ENCODE peak calls at places on chromosomes 2 and 18, in ten cellular contexts. P is SK-N-MC, A is lower lobe of right lung, Q is PC-9, H is Caco-2, D is fibroblast of the aortic adventitia, S is NB4, L is ascending aorta, O is kidney, F is psoas muscle. Z is an unnamed sample.
A peak's percentile ranks its signal among the peaks of the same experiment; 100 is the strongest.

GRCh38 chr2:188734688-188735087 is 239.5 kb upstream of the COL3A1 start:
- DNase-seq in P (peak; percentile 42), A (no peak), Q (no peak), H (no peak), D (no peak), S (no peak), L (no peak), O (no peak), F (no peak), Z (no peak)

GRCh38 chr2:144217853-144218633 is 301.9 kb downstream of the ZEB2 start:
- DNase-seq in P (no peak), A (no peak), Q (no peak), H (no peak), D (peak; percentile 15), S (no peak), L (no peak), O (no peak), F (no peak), Z (no peak)

GRCh38 chr18:61333746-61334490 is 688 bp downstream of the CDH20 start:
- DNase-seq in P (no peak), A (no peak), Q (no peak), H (no peak), D (peak; percentile 24), S (no peak), L (no peak), O (peak; percentile 70), F (no peak), Z (no peak)

GRCh38 chr2:164510895-164511294 is 110.4 kb downstream of the GRB14 start:
- DNase-seq in P (no peak), A (no peak), Q (no peak), H (no peak), D (peak; percentile 61), S (no peak), L (no peak), O (peak; percentile 26), F (peak; percentile 46), Z (no peak)

GRCh38 chr2:160387558-160388262 is 105.9 kb downstream of the RBMS1 start:
- DNase-seq in P (no peak), A (no peak), Q (no peak), H (no peak), D (peak; percentile 100), S (no peak), L (peak; percentile 93), O (peak; percentile 73), F (peak; percentile 84), Z (peak; percentile 98)

GRCh38 chr2:37854676-37855282 is 70.3 kb upstream of the RMDN2 start:
- DNase-seq in P (no peak), A (no peak), Q (no peak), H (no peak), D (no peak), S (no peak), L (no peak), O (no peak), F (no peak), Z (no peak)

GRCh38 chr2:17827306-17827705 is 11.0 kb downstream of the MSGN1 start:
- DNase-seq in P (no peak), A (no peak), Q (no peak), H (no peak), D (no peak), S (no peak), L (no peak), O (no peak), F (no peak), Z (no peak)

GRCh38 chr2:221389909-221390308 is 182.2 kb downstream of the EPHA4 start:
- DNase-seq in P (no peak), A (no peak), Q (no peak), H (no peak), D (no peak), S (no peak), L (no peak), O (no peak), F (no peak), Z (no peak)

GRCh38 chr2:218890369-218890768 is 9.7 kb downstream of the WNT10A start:
- DNase-seq in P (no peak), A (no peak), Q (no peak), H (no peak), D (no peak), S (no peak), L (no peak), O (peak; percentile 7), F (no peak), Z (no peak)

GRCh38 chr2:25587361-25587760 is 86.0 kb downstream of the DTNB start:
- DNase-seq in P (no peak), A (no peak), Q (peak; percentile 5), H (no peak), D (peak; percentile 23), S (peak; percentile 36), L (no peak), O (no peak), F (no peak), Z (peak; percentile 18)

GRCh38 chr18:51135361-51135760 is 62.1 kb downstream of the MEX3C start:
- DNase-seq in P (no peak), A (no peak), Q (no peak), H (no peak), D (peak; percentile 33), S (no peak), L (no peak), O (no peak), F (no peak), Z (peak; percentile 69)

GRCh38 chr18:7023581-7023980 is 94.0 kb downstream of the LAMA1 start:
- DNase-seq in P (no peak), A (no peak), Q (no peak), H (no peak), D (no peak), S (no peak), L (no peak), O (no peak), F (no peak), Z (no peak)

GRCh38 chr18:50614838-50615237 is 55.0 kb downstream of the MAPK4 start:
- DNase-seq in P (no peak), A (no peak), Q (no peak), H (no peak), D (peak; percentile 4), S (peak; percentile 56), L (peak; percentile 70), O (no peak), F (peak; percentile 68), Z (peak; percentile 73)

GRCh38 chr18:13261658-13262357 is 43.2 kb downstream of the LDLRAD4 start:
- DNase-seq in P (no peak), A (no peak), Q (no peak), H (no peak), D (no peak), S (peak; percentile 39), L (no peak), O (peak; percentile 75), F (no peak), Z (no peak)

GRCh38 chr18:13262839-13263691 is 44.5 kb downstream of the LDLRAD4 start:
- DNase-seq in P (no peak), A (no peak), Q (no peak), H (no peak), D (no peak), S (no peak), L (no peak), O (no peak), F (no peak), Z (no peak)

GRCh38 chr18:13260114-13260926 is 41.8 kb downstream of the LDLRAD4 start:
- DNase-seq in P (no peak), A (no peak), Q (no peak), H (no peak), D (no peak), S (no peak), L (peak; percentile 72), O (no peak), F (no peak), Z (peak; percentile 13)

GRCh38 chr18:13259701-13260100 is 41.1 kb downstream of the LDLRAD4 start:
- DNase-seq in P (no peak), A (no peak), Q (no peak), H (no peak), D (no peak), S (no peak), L (peak; percentile 61), O (no peak), F (no peak), Z (no peak)

GRCh38 chr18:13260927-13261471 is 42.4 kb downstream of the LDLRAD4 start:
- DNase-seq in P (no peak), A (no peak), Q (no peak), H (no peak), D (no peak), S (no peak), L (no peak), O (no peak), F (no peak), Z (no peak)
- H3K4me3 ChIP-seq in P (no peak overlapping the region), A (no peak overlapping the region), Q (no peak overlapping the region), H (no peak overlapping the region), D (no peak overlapping the region), S (no peak overlapping the region), L (peak overlapping the region; percentile 19), O (peak overlapping the region; percentile 2), F (no peak overlapping the region), Z (no peak overlapping the region)

DNA sequence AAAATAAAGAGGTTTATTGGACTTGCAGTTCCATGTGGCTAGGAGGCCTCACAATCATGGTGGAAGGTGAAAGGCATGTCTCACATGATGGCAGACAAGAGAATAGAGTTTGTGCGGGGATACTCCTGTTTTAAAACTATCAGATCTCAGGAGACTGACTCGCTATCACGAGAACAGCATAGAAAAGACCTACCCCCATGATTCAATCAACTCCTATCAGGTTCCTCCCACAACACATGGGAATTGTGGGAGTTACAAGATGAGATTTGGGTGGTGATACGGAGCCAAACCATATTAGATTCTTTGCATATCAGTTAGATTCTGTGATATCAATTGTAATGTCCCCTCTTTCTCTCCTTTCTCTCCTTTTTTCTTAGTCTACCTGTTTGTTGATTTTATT is 1178.7 kb upstream of the LRRTM1 start:
- DNase-seq in P (no peak), A (no peak), Q (no peak), H (no peak), D (no peak), S (no peak), L (no peak), O (no peak), F (no peak), Z (no peak)
- H3K4me3 ChIP-seq in P (no peak overlapping the region), A (no peak overlapping the region), Q (no peak overlapping the region), H (no peak overlapping the region), D (no peak overlapping the region), S (no peak overlapping the region), L (no peak overlapping the region), O (no peak overlapping the region), F (no peak overlapping the region), Z (no peak overlapping the region)

DNA sequence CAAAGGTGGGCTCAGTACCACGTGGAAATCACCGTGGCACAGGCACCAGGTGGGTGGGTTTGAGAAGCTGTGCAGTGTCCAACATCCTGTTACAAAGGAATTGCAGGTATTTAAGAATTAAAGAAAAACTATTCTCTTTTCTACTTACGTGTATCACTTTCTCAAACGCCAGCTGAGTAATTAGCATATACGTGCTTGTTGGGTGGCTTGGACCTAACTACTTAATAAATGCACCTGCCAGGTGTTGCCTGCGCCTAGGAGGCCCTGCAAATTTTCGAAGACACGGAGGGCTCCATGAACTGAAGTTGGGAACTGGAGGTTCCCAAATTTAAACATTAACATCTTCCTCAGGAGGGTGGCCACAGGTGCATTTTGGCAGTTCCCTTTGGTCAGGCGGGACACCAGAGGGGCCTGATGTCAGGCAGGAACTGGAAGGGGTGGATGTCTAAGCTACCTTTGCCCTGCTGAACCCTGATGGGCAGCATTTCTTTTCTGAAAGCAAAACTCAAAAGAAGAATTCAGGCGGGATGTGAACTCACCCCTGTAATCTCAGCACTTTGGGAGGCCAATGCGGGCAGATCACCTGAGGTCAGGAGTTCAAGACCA is 84.8 kb downstream of the HS6ST1 start:
- DNase-seq in P (no peak), A (no peak), Q (no peak), H (no peak), D (no peak), S (no peak), L (no peak), O (no peak), F (peak; percentile 8), Z (no peak)
- H3K4me3 ChIP-seq in P (peak overlapping the region; percentile 92), A (peak overlapping the region; percentile 81), Q (peak overlapping the region; percentile 75), H (no peak overlapping the region), D (no peak overlapping the region), S (no peak overlapping the region), L (peak overlapping the region; percentile 61), O (peak overlapping the region; percentile 71), F (peak overlapping the region; percentile 91), Z (no peak overlapping the region)

GRCh38 chr2:191165190-191165643 is 14.4 kb upstream of the STAT4 start:
- DNase-seq in P (peak; percentile 22), A (no peak), Q (peak; percentile 23), H (no peak), D (peak; percentile 84), S (peak; percentile 66), L (no peak), O (no peak), F (no peak), Z (peak; percentile 81)
- H3K4me3 ChIP-seq in P (no peak overlapping the region), A (no peak overlapping the region), Q (no peak overlapping the region), H (no peak overlapping the region), D (no peak overlapping the region), S (no peak overlapping the region), L (no peak overlapping the region), O (no peak overlapping the region), F (no peak overlapping the region), Z (no peak overlapping the region)